ENCODE peak calls at places on chromosomes 3 and 15, in ten cellular contexts. M is brain microvascular endothelial cell; Z is smooth muscle cell of the brain vasculature; Q is cardiac fibroblast; O is GM06990; W is stimulated activated CD8-positive, alpha-beta memory T cell treated with anti-CD3 and anti-CD28 coated beads, Interleukin-12 subunit alpha, Interleukin-12 subunit beta, amount 100 ng/mL, for 4 hours; T is osteocyte; R is NCI-H524 treated with DMSO at 0.1 percent for 48 hours; V is suprapubic skin; Y is AG10803. I is an unnamed sample.

GRCh38 chr3:112308151-112308911 is 14.3 kb upstream of the SLC9C1 start:
- DNase-seq in M (peak; percentile 54), Z (no peak), Q (peak; percentile 89), O (no peak), W (no peak), T (no peak), R (peak; percentile 46), V (no peak), Y (peak; percentile 36), I (no peak)

GRCh38 chr3:157913052-157913451 is 193.2 kb downstream of the SHOX2 start:
- DNase-seq in M (no peak), Z (no peak), Q (peak; percentile 26), O (no peak), W (no peak), T (no peak), R (no peak), V (no peak), Y (peak; percentile 4), I (no peak)

GRCh38 chr15:34953851-34954250 is 15.7 kb downstream of the AQR start:
- DNase-seq in M (no peak), Z (no peak), Q (no peak), O (no peak), W (no peak), T (no peak), R (no peak), V (no peak), Y (no peak), I (no peak)

GRCh38 chr3:23805881-23806321 is at the start of gene UBE2E1:
- DNase-seq in M (peak; percentile 60), Z (no peak), Q (peak; percentile 72), O (peak; percentile 84), W (peak; percentile 50), T (peak; percentile 89), R (no peak), V (peak; percentile 86), Y (peak; percentile 82), I (no peak)

GRCh38 chr3:56928379-56929068 is 126.8 kb upstream of the ARHGEF3 start:
- DNase-seq in M (peak; percentile 32), Z (no peak), Q (peak; percentile 39), O (no peak), W (no peak), T (no peak), R (peak; percentile 66), V (no peak), Y (peak; percentile 14), I (no peak)

GRCh38 chr15:52414936-52415335 is 113.7 kb downstream of the MYO5A start:
- DNase-seq in M (no peak), Z (no peak), Q (no peak), O (no peak), W (no peak), T (no peak), R (no peak), V (no peak), Y (no peak), I (no peak)

GRCh38 chr3:138890555-138891187 is 55.9 kb upstream of the PIK3CB start:
- DNase-seq in M (no peak), Z (no peak), Q (no peak), O (peak; percentile 20), W (no peak), T (no peak), R (no peak), V (no peak), Y (no peak), I (no peak)

GRCh38 chr3:179921500-179921899 is 115.2 kb downstream of the PEX5L start:
- DNase-seq in M (no peak), Z (no peak), Q (no peak), O (peak; percentile 32), W (no peak), T (no peak), R (no peak), V (no peak), Y (no peak), I (no peak)

GRCh38 chr3:96915465-96915864 is 101.1 kb downstream of the EPHA6 start:
- DNase-seq in M (no peak), Z (no peak), Q (no peak), O (no peak), W (no peak), T (no peak), R (no peak), V (no peak), Y (no peak), I (no peak)

GRCh38 chr3:161770532-161771386 is 274.2 kb downstream of the OTOL1 start:
- DNase-seq in M (peak; percentile 77), Z (peak; percentile 33), Q (peak; percentile 87), O (peak; percentile 44), W (no peak), T (no peak), R (no peak), V (no peak), Y (no peak), I (no peak)

GRCh38 chr3:98699132-98699531 is 64.0 kb upstream of the ST3GAL6 start:
- DNase-seq in M (peak; percentile 27), Z (no peak), Q (peak; percentile 25), O (no peak), W (no peak), T (no peak), R (no peak), V (no peak), Y (no peak), I (no peak)

I was measured in Panc1.